ENCODE peak calls at places on chromosomes 4 and X, in ten cellular contexts. C, W, X, D, S, E, I, K, M and B are unnamed samples.

GRCh38 chr4:102439835-102440234 is 61.3 kb upstream of the NFKB1 start:
- DNase-seq in C (no peak), W (no peak), X (peak; percentile 76), D (peak; percentile 84), S (peak; percentile 72), E (no peak), I (no peak), K (no peak), M (peak; percentile 59), B (no peak)

GRCh38 chr4:164224871-164225270 is 529.1 kb upstream of the SMIM31 start:
- DNase-seq in C (no peak), W (no peak), X (no peak), D (no peak), S (no peak), E (no peak), I (no peak), K (no peak), M (no peak), B (no peak)

GRCh38 chr4:72446353-72447055 is 122.5 kb downstream of the ADAMTS3 start:
- DNase-seq in C (no peak), W (no peak), X (no peak), D (peak; percentile 17), S (peak; percentile 30), E (no peak), I (no peak), K (no peak), M (no peak), B (no peak)

GRCh38 chr4:118313098-118313497 is 39.7 kb downstream of the PRSS12 start:
- DNase-seq in C (no peak), W (no peak), X (no peak), D (peak; percentile 59), S (no peak), E (no peak), I (no peak), K (no peak), M (no peak), B (no peak)

GRCh38 chr4:148447672-148448071 is 5.5 kb upstream of the NR3C2 start:
- DNase-seq in C (no peak), W (no peak), X (no peak), D (peak; percentile 39), S (no peak), E (no peak), I (peak; percentile 9), K (no peak), M (no peak), B (no peak)

GRCh38 chrX:28591542-28591941 is 4.3 kb downstream of the IL1RAPL1 start:
- DNase-seq in C (no peak), W (no peak), X (no peak), D (no peak), S (no peak), E (no peak), I (no peak), K (no peak), M (no peak), B (no peak)

GRCh38 chr4:1321486-1321885 is 25.5 kb upstream of the UVSSA start:
- DNase-seq in C (no peak), W (peak; percentile 41), X (no peak), D (no peak), S (no peak), E (no peak), I (no peak), K (no peak), M (no peak), B (no peak)

GRCh38 chrX:40552768-40553167 is 28.0 kb upstream of the ATP6AP2 start:
- DNase-seq in C (no peak), W (no peak), X (no peak), D (peak; percentile 20), S (no peak), E (no peak), I (no peak), K (no peak), M (no peak), B (no peak)

GRCh38 chr4:110869114-110869513 is 246.2 kb upstream of the PITX2 start:
- DNase-seq in C (no peak), W (no peak), X (peak; percentile 67), D (peak; percentile 78), S (peak; percentile 89), E (no peak), I (no peak), K (no peak), M (peak; percentile 62), B (no peak)

GRCh38 chr4:15451866-15452765 is 17.6 kb upstream of the CC2D2A start:
- DNase-seq in C (no peak), W (no peak), X (peak; percentile 84), D (peak; percentile 91), S (peak; percentile 99), E (no peak), I (no peak), K (no peak), M (peak; percentile 74), B (no peak)

GRCh38 chr4:74755486-74755885 is 38.8 kb downstream of the BTC start:
- DNase-seq in C (peak; percentile 70), W (peak; percentile 66), X (no peak), D (peak; percentile 24), S (peak; percentile 17), E (peak; percentile 8), I (no peak), K (no peak), M (no peak), B (no peak)

DNA sequence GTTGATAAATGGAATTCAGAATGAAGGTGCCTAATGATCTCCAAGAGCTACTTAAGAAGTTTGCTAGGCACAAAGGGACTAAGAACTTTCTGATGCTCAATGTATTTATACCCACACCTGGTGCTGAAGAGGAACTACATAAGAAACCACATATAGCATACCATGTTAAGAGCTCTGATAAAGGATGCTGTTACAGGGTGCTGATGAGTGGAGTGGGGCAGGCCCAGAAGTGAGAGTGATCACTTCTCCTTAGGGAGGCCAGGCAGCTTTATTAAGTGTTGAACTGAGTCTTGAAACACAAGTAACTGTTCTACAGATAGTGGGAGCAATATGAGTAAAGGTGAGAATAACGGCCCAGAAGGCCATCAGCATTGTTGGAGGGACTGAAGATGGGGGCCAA is 68.3 kb upstream of the CHRDL1 start:
- DNase-seq in C (no peak), W (no peak), X (no peak), D (no peak), S (no peak), E (no peak), I (no peak), K (no peak), M (no peak), B (no peak)
- H3K4me3 ChIP-seq in C (no peak overlapping the region), W (no peak overlapping the region), X (no peak overlapping the region), D (no peak overlapping the region), S (no peak overlapping the region), E (no peak overlapping the region), I (no peak overlapping the region), K (no peak overlapping the region), M (no peak overlapping the region), B (no peak overlapping the region)

GRCh38 chr4:123127218-123127617 is 204.8 kb upstream of the NUDT6 start:
- DNase-seq in C (no peak), W (no peak), X (no peak), D (peak; percentile 40), S (peak; percentile 12), E (no peak), I (no peak), K (no peak), M (no peak), B (no peak)
- TF ChIP-seq CTCF in C (no peak), W (peak; percentile 26), X (no peak), D (no peak), S (no peak), E (peak; percentile 28), I (no peak), K (peak; percentile 39), M (no peak), B (peak; percentile 41)

GRCh38 chrX:45745479-45745878 is 544.8 kb upstream of the DIPK2B start:
- DNase-seq in C (no peak), W (no peak), X (no peak), D (peak; percentile 4), S (peak; percentile 57), E (no peak), I (no peak), K (no peak), M (no peak), B (no peak)

GRCh38 chrX:45735571-45735970 is 534.9 kb upstream of the DIPK2B start:
- DNase-seq in C (no peak), W (no peak), X (no peak), D (peak; percentile 43), S (no peak), E (no peak), I (no peak), K (no peak), M (no peak), B (peak; percentile 22)

GRCh38 chrX:45743906-45744625 is 543.4 kb upstream of the DIPK2B start:
- DNase-seq in C (no peak), W (no peak), X (no peak), D (peak; percentile 62), S (no peak), E (no peak), I (no peak), K (no peak), M (no peak), B (no peak)

GRCh38 chrX:45743081-45743533 is 542.4 kb upstream of the DIPK2B start:
- DNase-seq in C (no peak), W (no peak), X (no peak), D (peak; percentile 85), S (peak; percentile 65), E (no peak), I (no peak), K (no peak), M (no peak), B (no peak)

DNA sequence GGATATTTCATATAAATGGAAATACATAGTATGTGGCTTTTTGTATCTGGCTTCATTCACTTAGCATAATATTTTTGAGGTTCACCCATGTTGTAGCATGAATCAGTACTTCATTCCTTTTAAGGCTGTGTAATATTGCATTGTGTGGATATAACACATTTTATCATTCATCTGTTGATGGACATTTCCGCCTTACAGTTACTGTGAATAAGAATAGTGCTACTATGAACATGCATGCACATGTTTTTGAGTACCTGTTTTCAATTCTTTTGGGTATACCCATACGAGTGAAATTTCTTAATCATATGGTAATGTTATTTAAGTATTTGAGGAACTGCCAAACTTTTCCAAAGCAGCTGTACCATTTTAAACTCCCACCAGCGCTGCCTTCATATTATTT is 539.6 kb upstream of the DIPK2B start:
- DNase-seq in C (no peak), W (no peak), X (no peak), D (peak; percentile 37), S (no peak), E (no peak), I (no peak), K (no peak), M (no peak), B (no peak)
- H3K4me3 ChIP-seq in C (no peak overlapping the region), W (no peak overlapping the region), X (no peak overlapping the region), D (no peak overlapping the region), S (no peak overlapping the region), E (no peak overlapping the region), I (no peak overlapping the region), K (no peak overlapping the region), M (no peak overlapping the region), B (no peak overlapping the region)

GRCh38 chr4:79576480-79576803 is 168.4 kb upstream of the GK2 start:
- DNase-seq in C (no peak), W (no peak), X (no peak), D (peak; percentile 45), S (peak; percentile 23), E (no peak), I (no peak), K (no peak), M (no peak), B (no peak)
- TF ChIP-seq CTCF in C (no peak), W (peak; percentile 35), X (peak; percentile 46), D (peak; percentile 46), S (peak; percentile 71), E (peak; percentile 46), I (no peak), K (no peak), M (peak; percentile 41), B (peak; percentile 73)

GRCh38 chrX:133235830-133236229 is 17.7 kb upstream of the TFDP3 start:
- DNase-seq in C (no peak), W (no peak), X (no peak), D (no peak), S (no peak), E (no peak), I (no peak), K (no peak), M (no peak), B (no peak)
- H3K4me3 ChIP-seq in C (no peak overlapping the region), W (no peak overlapping the region), X (no peak overlapping the region), D (no peak overlapping the region), S (no peak overlapping the region), E (no peak overlapping the region), I (no peak overlapping the region), K (no peak overlapping the region), M (no peak overlapping the region), B (no peak overlapping the region)